ENCODE peak calls at places on chromosome X, in nine cellular contexts. One of them, this sample, is unnamed.

GRCh38 chrX:49754238-49754857 is 58.6 kb upstream of the PAGE1 start:
- DNase-seq in left ventricle myocardium inferior: peak
- DNase-seq in brain microvascular endothelial cell: peak
- DNase-seq in body of pancreas: peak
- DNase-seq in HFFc6: no peak
- DNase-seq in pons: peak
- DNase-seq in T-helper 9 cell: peak
- DNase-seq in SW480: peak
- DNase-seq in CD8-positive, alpha-beta T cell: peak
- DNase-seq in this sample: peak

GRCh38 chrX:16002185-16002584 is 121.2 kb upstream of the GRPR start:
- DNase-seq in pons: no peak
- DNase-seq in left ventricle myocardium inferior: no peak
- DNase-seq in T-helper 9 cell: no peak
- DNase-seq in HFFc6: no peak
- DNase-seq in brain microvascular endothelial cell: peak
- DNase-seq in CD8-positive, alpha-beta T cell: no peak
- DNase-seq in SW480: no peak
- DNase-seq in body of pancreas: no peak
- DNase-seq in this sample: peak

GRCh38 chrX:1322393-1322792 is 14.2 kb upstream of the IL3RA start:
- DNase-seq in brain microvascular endothelial cell: no peak
- DNase-seq in HFFc6: peak
- DNase-seq in pons: no peak
- DNase-seq in body of pancreas: no peak
- DNase-seq in T-helper 9 cell: no peak
- DNase-seq in left ventricle myocardium inferior: no peak
- DNase-seq in CD8-positive, alpha-beta T cell: no peak
- DNase-seq in SW480: no peak
- DNase-seq in this sample: no peak

GRCh38 chrX:65667503-65668355 is at the start of gene MSN:
- DNase-seq in SW480: peak
- DNase-seq in brain microvascular endothelial cell: peak
- DNase-seq in T-helper 9 cell: peak
- DNase-seq in HFFc6: peak
- DNase-seq in pons: no peak
- DNase-seq in body of pancreas: peak
- DNase-seq in CD8-positive, alpha-beta T cell: peak
- DNase-seq in left ventricle myocardium inferior: peak
- DNase-seq in this sample: peak

GRCh38 chrX:23789386-23790146 is 6.6 kb downstream of the SAT1 start:
- DNase-seq in pons: no peak
- DNase-seq in CD8-positive, alpha-beta T cell: no peak
- DNase-seq in SW480: no peak
- DNase-seq in left ventricle myocardium inferior: no peak
- DNase-seq in HFFc6: no peak
- DNase-seq in body of pancreas: peak
- DNase-seq in brain microvascular endothelial cell: no peak
- DNase-seq in T-helper 9 cell: no peak
- DNase-seq in this sample: no peak

GRCh38 chrX:6004529-6004928 is 224.1 kb downstream of the NLGN4X start:
- DNase-seq in CD8-positive, alpha-beta T cell: no peak
- DNase-seq in body of pancreas: no peak
- DNase-seq in brain microvascular endothelial cell: no peak
- DNase-seq in T-helper 9 cell: no peak
- DNase-seq in HFFc6: no peak
- DNase-seq in pons: no peak
- DNase-seq in left ventricle myocardium inferior: no peak
- DNase-seq in SW480: no peak
- DNase-seq in this sample: no peak

GRCh38 chrX:68508799-68509198 is 9.9 kb downstream of the YIPF6 start:
- DNase-seq in left ventricle myocardium inferior: no peak
- DNase-seq in T-helper 9 cell: no peak
- DNase-seq in body of pancreas: no peak
- DNase-seq in CD8-positive, alpha-beta T cell: no peak
- DNase-seq in brain microvascular endothelial cell: no peak
- DNase-seq in pons: no peak
- DNase-seq in HFFc6: peak
- DNase-seq in SW480: peak
- DNase-seq in this sample: no peak

GRCh38 chrX:119669424-119670037 is 23.4 kb downstream of the SEPTIN6 start:
- DNase-seq in T-helper 9 cell: no peak
- DNase-seq in body of pancreas: peak
- DNase-seq in pons: no peak
- DNase-seq in HFFc6: no peak
- DNase-seq in left ventricle myocardium inferior: no peak
- DNase-seq in SW480: no peak
- DNase-seq in CD8-positive, alpha-beta T cell: no peak
- DNase-seq in brain microvascular endothelial cell: peak
- DNase-seq in this sample: no peak

GRCh38 chrX:13109811-13110210 is 65.4 kb upstream of the FAM9C start:
- DNase-seq in body of pancreas: no peak
- DNase-seq in CD8-positive, alpha-beta T cell: no peak
- DNase-seq in left ventricle myocardium inferior: no peak
- DNase-seq in pons: no peak
- DNase-seq in SW480: no peak
- DNase-seq in T-helper 9 cell: no peak
- DNase-seq in brain microvascular endothelial cell: peak
- DNase-seq in HFFc6: no peak
- DNase-seq in this sample: no peak

GRCh38 chrX:120251471-120252011 is 929 bp downstream of the ZBTB33 start:
- DNase-seq in SW480: peak
- DNase-seq in T-helper 9 cell: no peak
- DNase-seq in CD8-positive, alpha-beta T cell: peak
- DNase-seq in pons: peak
- DNase-seq in brain microvascular endothelial cell: no peak
- DNase-seq in HFFc6: peak
- DNase-seq in body of pancreas: peak
- DNase-seq in left ventricle myocardium inferior: no peak
- DNase-seq in this sample: no peak

GRCh38 chrX:129522184-129523059 is 868 bp downstream of the SMARCA1 start:
- DNase-seq in HFFc6: peak
- DNase-seq in body of pancreas: peak
- DNase-seq in brain microvascular endothelial cell: peak
- DNase-seq in SW480: peak
- DNase-seq in T-helper 9 cell: no peak
- DNase-seq in left ventricle myocardium inferior: peak
- DNase-seq in pons: peak
- DNase-seq in CD8-positive, alpha-beta T cell: no peak
- DNase-seq in this sample: peak

GRCh38 chrX:51459125-51459524 is 37.3 kb downstream of the NUDT11 start:
- DNase-seq in CD8-positive, alpha-beta T cell: no peak
- DNase-seq in pons: peak
- DNase-seq in HFFc6: peak
- DNase-seq in T-helper 9 cell: no peak
- DNase-seq in body of pancreas: peak
- DNase-seq in SW480: peak
- DNase-seq in brain microvascular endothelial cell: peak
- DNase-seq in left ventricle myocardium inferior: no peak
- DNase-seq in this sample: no peak

GRCh38 chrX:150038356-150038755 is 100.1 kb upstream of the EOLA2 start:
- DNase-seq in CD8-positive, alpha-beta T cell: no peak
- DNase-seq in HFFc6: no peak
- DNase-seq in left ventricle myocardium inferior: no peak
- DNase-seq in SW480: no peak
- DNase-seq in brain microvascular endothelial cell: peak
- DNase-seq in T-helper 9 cell: no peak
- DNase-seq in pons: no peak
- DNase-seq in body of pancreas: no peak
- DNase-seq in this sample: peak

GRCh38 chrX:12685541-12685940 is 105.7 kb upstream of the PRPS2 start:
- DNase-seq in HFFc6: peak
- DNase-seq in SW480: no peak
- DNase-seq in brain microvascular endothelial cell: no peak
- DNase-seq in T-helper 9 cell: no peak
- DNase-seq in pons: no peak
- DNase-seq in body of pancreas: no peak
- DNase-seq in left ventricle myocardium inferior: no peak
- DNase-seq in CD8-positive, alpha-beta T cell: no peak
- DNase-seq in this sample: no peak

GRCh38 chrX:40434947-40435346 is 145.8 kb upstream of the ATP6AP2 start:
- DNase-seq in HFFc6: no peak
- DNase-seq in CD8-positive, alpha-beta T cell: no peak
- DNase-seq in left ventricle myocardium inferior: peak
- DNase-seq in pons: peak
- DNase-seq in SW480: no peak
- DNase-seq in body of pancreas: peak
- DNase-seq in brain microvascular endothelial cell: no peak
- DNase-seq in T-helper 9 cell: no peak
- DNase-seq in this sample: no peak

GRCh38 chrX:72694170-72694569 is 19.9 kb downstream of the PHKA1 start:
- DNase-seq in HFFc6: no peak
- DNase-seq in CD8-positive, alpha-beta T cell: no peak
- DNase-seq in body of pancreas: no peak
- DNase-seq in brain microvascular endothelial cell: no peak
- DNase-seq in T-helper 9 cell: no peak
- DNase-seq in left ventricle myocardium inferior: no peak
- DNase-seq in SW480: no peak
- DNase-seq in pons: no peak
- DNase-seq in this sample: no peak

GRCh38 chrX:136387951-136388502 is 87.3 kb downstream of the ADGRG4 start:
- DNase-seq in left ventricle myocardium inferior: no peak
- DNase-seq in HFFc6: no peak
- DNase-seq in brain microvascular endothelial cell: no peak
- DNase-seq in pons: no peak
- DNase-seq in CD8-positive, alpha-beta T cell: no peak
- DNase-seq in T-helper 9 cell: no peak
- DNase-seq in body of pancreas: no peak
- DNase-seq in SW480: no peak
- DNase-seq in this sample: no peak

GRCh38 chrX:128781506-128781905 is 729.3 kb upstream of the ACTRT1 start:
- DNase-seq in body of pancreas: peak
- DNase-seq in CD8-positive, alpha-beta T cell: no peak
- DNase-seq in left ventricle myocardium inferior: no peak
- DNase-seq in HFFc6: no peak
- DNase-seq in SW480: peak
- DNase-seq in pons: peak
- DNase-seq in T-helper 9 cell: peak
- DNase-seq in brain microvascular endothelial cell: no peak
- DNase-seq in this sample: no peak

GRCh38 chrX:45598841-45599240 is 398.2 kb upstream of the DIPK2B start:
- DNase-seq in brain microvascular endothelial cell: peak
- DNase-seq in left ventricle myocardium inferior: no peak
- DNase-seq in HFFc6: peak
- DNase-seq in T-helper 9 cell: no peak
- DNase-seq in pons: no peak
- DNase-seq in body of pancreas: no peak
- DNase-seq in SW480: no peak
- DNase-seq in CD8-positive, alpha-beta T cell: no peak
- DNase-seq in this sample: no peak

GRCh38 chrX:40154853-40155616 is 57.3 kb upstream of the BCOR start:
- DNase-seq in body of pancreas: peak
- DNase-seq in pons: no peak
- DNase-seq in left ventricle myocardium inferior: peak
- DNase-seq in T-helper 9 cell: no peak
- DNase-seq in SW480: peak
- DNase-seq in CD8-positive, alpha-beta T cell: no peak
- DNase-seq in HFFc6: no peak
- DNase-seq in brain microvascular endothelial cell: no peak
- DNase-seq in this sample: peak

GRCh38 chrX:136059350-136059749 is 74.1 kb downstream of the SLC9A6 start:
- DNase-seq in HFFc6: no peak
- DNase-seq in SW480: no peak
- DNase-seq in left ventricle myocardium inferior: no peak
- DNase-seq in pons: no peak
- DNase-seq in T-helper 9 cell: no peak
- DNase-seq in brain microvascular endothelial cell: no peak
- DNase-seq in CD8-positive, alpha-beta T cell: no peak
- DNase-seq in body of pancreas: no peak
- DNase-seq in this sample: no peak

GRCh38 chrX:15143050-15143824 is 126.6 kb downstream of the ASB9 start:
- DNase-seq in SW480: peak
- DNase-seq in body of pancreas: peak
- DNase-seq in CD8-positive, alpha-beta T cell: peak
- DNase-seq in left ventricle myocardium inferior: peak
- DNase-seq in brain microvascular endothelial cell: peak
- DNase-seq in HFFc6: no peak
- DNase-seq in pons: peak
- DNase-seq in T-helper 9 cell: peak
- DNase-seq in this sample: no peak

GRCh38 chrX:136954930-136955329 is 74.4 kb upstream of the RBMX start:
- DNase-seq in SW480: peak
- DNase-seq in HFFc6: peak
- DNase-seq in pons: peak
- DNase-seq in CD8-positive, alpha-beta T cell: no peak
- DNase-seq in brain microvascular endothelial cell: no peak
- DNase-seq in left ventricle myocardium inferior: no peak
- DNase-seq in body of pancreas: no peak
- DNase-seq in T-helper 9 cell: no peak
- DNase-seq in this sample: peak

GRCh38 chrX:45230410-45230809 is 29.7 kb upstream of the DIPK2B start:
- DNase-seq in HFFc6: no peak
- DNase-seq in T-helper 9 cell: no peak
- DNase-seq in SW480: no peak
- DNase-seq in left ventricle myocardium inferior: no peak
- DNase-seq in CD8-positive, alpha-beta T cell: no peak
- DNase-seq in brain microvascular endothelial cell: no peak
- DNase-seq in body of pancreas: no peak
- DNase-seq in pons: peak
- DNase-seq in this sample: no peak

GRCh38 chrX:119062750-119063374 is 9.9 kb upstream of the CT47C1 start:
- DNase-seq in HFFc6: no peak
- DNase-seq in left ventricle myocardium inferior: no peak
- DNase-seq in body of pancreas: peak
- DNase-seq in SW480: no peak
- DNase-seq in brain microvascular endothelial cell: peak
- DNase-seq in T-helper 9 cell: no peak
- DNase-seq in CD8-positive, alpha-beta T cell: no peak
- DNase-seq in pons: no peak
- DNase-seq in this sample: no peak

GRCh38 chrX:15522464-15522863 is 21.9 kb downstream of the BMX start:
- DNase-seq in T-helper 9 cell: no peak
- DNase-seq in left ventricle myocardium inferior: no peak
- DNase-seq in pons: no peak
- DNase-seq in body of pancreas: no peak
- DNase-seq in CD8-positive, alpha-beta T cell: no peak
- DNase-seq in brain microvascular endothelial cell: no peak
- DNase-seq in SW480: no peak
- DNase-seq in HFFc6: no peak
- DNase-seq in this sample: no peak

GRCh38 chrX:100368167-100368566 is 41.9 kb downstream of the PCDH19 start:
- DNase-seq in brain microvascular endothelial cell: no peak
- DNase-seq in body of pancreas: no peak
- DNase-seq in SW480: peak
- DNase-seq in HFFc6: no peak
- DNase-seq in CD8-positive, alpha-beta T cell: no peak
- DNase-seq in pons: peak
- DNase-seq in left ventricle myocardium inferior: no peak
- DNase-seq in T-helper 9 cell: no peak
- DNase-seq in this sample: no peak

GRCh38 chrX:149841929-149842328 is 39.1 kb upstream of the MAGEA8 start:
- DNase-seq in CD8-positive, alpha-beta T cell: no peak
- DNase-seq in left ventricle myocardium inferior: no peak
- DNase-seq in T-helper 9 cell: no peak
- DNase-seq in SW480: no peak
- DNase-seq in brain microvascular endothelial cell: no peak
- DNase-seq in pons: no peak
- DNase-seq in body of pancreas: no peak
- DNase-seq in HFFc6: no peak
- DNase-seq in this sample: no peak

GRCh38 chrX:46208225-46208854 is 336.9 kb downstream of the ZNF674 start:
- DNase-seq in left ventricle myocardium inferior: no peak
- DNase-seq in HFFc6: peak
- DNase-seq in CD8-positive, alpha-beta T cell: no peak
- DNase-seq in brain microvascular endothelial cell: peak
- DNase-seq in T-helper 9 cell: no peak
- DNase-seq in SW480: peak
- DNase-seq in body of pancreas: no peak
- DNase-seq in pons: no peak
- DNase-seq in this sample: peak

GRCh38 chrX:14427614-14428013 is 101.7 kb upstream of the GLRA2 start:
- DNase-seq in pons: no peak
- DNase-seq in T-helper 9 cell: no peak
- DNase-seq in SW480: no peak
- DNase-seq in brain microvascular endothelial cell: no peak
- DNase-seq in HFFc6: no peak
- DNase-seq in CD8-positive, alpha-beta T cell: no peak
- DNase-seq in left ventricle myocardium inferior: no peak
- DNase-seq in body of pancreas: no peak
- DNase-seq in this sample: no peak

GRCh38 chrX:50812995-50813842 is 775 bp downstream of the SHROOM4 start:
- DNase-seq in left ventricle myocardium inferior: peak
- DNase-seq in brain microvascular endothelial cell: peak
- DNase-seq in pons: no peak
- DNase-seq in T-helper 9 cell: no peak
- DNase-seq in SW480: peak
- DNase-seq in HFFc6: no peak
- DNase-seq in CD8-positive, alpha-beta T cell: no peak
- DNase-seq in body of pancreas: peak
- DNase-seq in this sample: peak